ENCODE peak calls at places on chromosomes 6 and 20, in seven cellular contexts. C is mucosa of descending colon, H is AG09309, V is fibroblast of pulmonary artery, U is fibroblast of lung, E is adrenal gland, F is astrocyte of the cerebellum. K is an unnamed sample.

GRCh38 chr6:14772188-14772587 is 473.7 kb upstream of the JARID2 start:
- DNase-seq in H (no peak), C (no peak), F (no peak), E (no peak), V (no peak), U (no peak), K (no peak)

GRCh38 chr20:21767200-21767738 is 61.8 kb downstream of the PAX1 start:
- DNase-seq in U (no peak), E (no peak), H (no peak), C (no peak), F (no peak), V (no peak), K (no peak)

GRCh38 chr20:39879296-39879695 is 809.7 kb downstream of the MAFB start:
- DNase-seq in U (peak), F (no peak), V (no peak), E (no peak), H (no peak), C (no peak), K (no peak)

GRCh38 chr6:12327391-12327790 is 37.2 kb downstream of the EDN1 start:
- DNase-seq in U (peak), H (no peak), C (no peak), V (no peak), F (no peak), E (no peak), K (peak)

GRCh38 chr20:24497851-24498250 is 28.4 kb downstream of the SYNDIG1 start:
- DNase-seq in C (no peak), F (peak), E (no peak), U (peak), V (peak), H (no peak), K (peak)

GRCh38 chr20:43404880-43405279 is 52.8 kb upstream of the SRSF6 start:
- DNase-seq in E (no peak), C (no peak), U (no peak), V (peak), F (no peak), H (no peak), K (no peak)

GRCh38 chr6:10591411-10592160 is 70.4 kb downstream of the GCNT2 start:
- DNase-seq in U (no peak), E (no peak), H (no peak), V (no peak), F (no peak), C (no peak), K (no peak)

GRCh38 chr6:133114973-133115372 is 126.2 kb upstream of the EYA4 start:
- DNase-seq in C (no peak), U (peak), F (no peak), V (no peak), E (no peak), H (no peak), K (peak)

GRCh38 chr20:13492001-13492480 is 146.7 kb downstream of the TASP1 start:
- DNase-seq in U (peak), F (peak), E (no peak), C (no peak), H (peak), V (peak), K (no peak)

GRCh38 chr6:79466222-79466834 is 70.9 kb downstream of the LCA5 start:
- DNase-seq in U (peak), C (no peak), V (peak), E (no peak), H (no peak), F (peak), K (no peak)

GRCh38 chr6:96943535-96943934 is 19.0 kb downstream of the KLHL32 start:
- DNase-seq in H (no peak), V (no peak), F (no peak), U (no peak), E (no peak), C (no peak), K (no peak)

GRCh38 chr20:25273046-25273445 is 25.2 kb downstream of the PYGB start:
- DNase-seq in V (no peak), H (no peak), U (no peak), C (no peak), E (no peak), F (no peak), K (no peak)

GRCh38 chr6:163137504-163137903 is 277.0 kb upstream of the QKI start:
- DNase-seq in H (no peak), F (no peak), E (no peak), U (no peak), V (no peak), C (no peak), K (no peak)

GRCh38 chr6:138491020-138491419 is 8.3 kb downstream of the NHSL1 start:
- DNase-seq in E (no peak), C (no peak), H (no peak), F (no peak), U (peak), V (no peak), K (no peak)

DNA sequence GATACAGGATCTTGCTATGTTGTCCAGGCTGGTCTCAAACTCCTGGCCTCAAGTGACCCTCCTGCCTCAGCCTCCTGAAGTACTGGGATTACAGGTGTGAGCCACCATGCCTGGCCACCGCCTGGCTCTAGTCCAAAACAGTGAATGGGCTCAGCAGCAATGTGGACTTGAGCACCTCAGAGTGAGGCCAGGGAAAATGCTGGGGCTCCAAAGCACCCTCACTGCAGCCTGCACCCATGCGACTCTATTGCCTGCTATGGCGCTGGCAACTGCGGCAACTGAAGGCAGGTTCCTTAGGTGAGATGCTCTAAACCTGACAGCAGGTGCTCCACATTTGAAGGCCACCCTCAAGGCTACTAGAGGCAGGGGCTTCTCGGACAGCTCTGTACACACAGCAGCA is 26.5 kb downstream of the MAP1LC3A start:
- DNase-seq in E (peak), V (no peak), U (no peak), F (no peak), H (no peak), C (no peak), K (no peak)
- H3K4me3 ChIP-seq in E (no peak), V (no peak), U (no peak), F (no peak), H (no peak), C (no peak), K (no peak)

GRCh38 chr20:48986899-48987298 is 59.2 kb upstream of the CSE1L start:
- DNase-seq in E (no peak), U (no peak), C (no peak), F (no peak), V (peak), H (no peak), K (no peak)
- TF ChIP-seq CTCF in E (peak), U (peak), C (no peak), F (peak), V (peak), H (peak), K (peak)

GRCh38 chr20:45814314-45814713 is 1.9 kb downstream of the UBE2C start:
- DNase-seq in V (no peak), C (no peak), E (no peak), U (no peak), F (no peak), H (no peak), K (no peak)
- H3K4me3 ChIP-seq in V (no peak), C (no peak), E (no peak), U (no peak), F (no peak), H (no peak), K (no peak)

GRCh38 chr6:99241905-99242534 is 107.5 kb downstream of the FAXC start:
- DNase-seq in F (peak), C (no peak), U (peak), E (no peak), H (no peak), V (peak), K (peak)
- TF ChIP-seq CTCF in F (peak), C (no peak), U (peak), E (no peak), H (peak), V (peak), K (peak)

GRCh38 chr6:89269981-89270380 is 45.1 kb downstream of the GABRR2 start:
- DNase-seq in V (no peak), E (no peak), C (no peak), H (no peak), U (no peak), F (no peak), K (no peak)
- H3K4me3 ChIP-seq in V (no peak), E (no peak), C (no peak), H (no peak), U (no peak), F (no peak), K (no peak)

GRCh38 chr6:114101255-114101654 is 130.3 kb upstream of the HDAC2 start:
- DNase-seq in V (no peak), H (no peak), U (no peak), E (no peak), C (no peak), F (no peak), K (no peak)

GRCh38 chr6:114100421-114100820 is 129.5 kb upstream of the HDAC2 start:
- DNase-seq in V (peak), U (peak), E (no peak), C (no peak), F (no peak), H (no peak), K (no peak)

GRCh38 chr6:114092943-114093342 is 122.0 kb upstream of the HDAC2 start:
- DNase-seq in H (no peak), E (no peak), V (no peak), C (no peak), U (no peak), F (no peak), K (no peak)

GRCh38 chr6:114096553-114097172 is 125.7 kb upstream of the HDAC2 start:
- DNase-seq in V (peak), C (no peak), E (no peak), H (no peak), F (peak), U (peak), K (no peak)
- TF ChIP-seq CTCF in V (peak), C (peak), E (peak), H (peak), F (peak), U (peak), K (peak)

GRCh38 chr20:54068495-54068894 is 1.9 kb downstream of the BCAS1 start:
- DNase-seq in H (no peak), V (no peak), E (no peak), C (no peak), U (no peak), F (no peak), K (no peak)
- H3K4me3 ChIP-seq in H (no peak), V (no peak), E (no peak), C (no peak), U (no peak), F (no peak), K (no peak)